ENCODE peak calls at places on chromosomes 11 and 22, in seven cellular contexts. S is kidney epithelial cell, I is lung, B is ELF-1, A is HT1080, W is fibroblast of the conjunctiva, F is astrocyte of the cerebellum. Y is an unnamed sample.

GRCh38 chr11:8810331-8811301 is 100.4 kb upstream of the AKIP1 start:
- DNase-seq in S (no peak), B (peak), W (peak), F (no peak), I (peak), A (peak), Y (no peak)

GRCh38 chr11:61425367-61426131 is 4.2 kb downstream of the CPSF7 start:
- DNase-seq in S (no peak), F (no peak), I (no peak), B (no peak), W (no peak), A (no peak), Y (no peak)

GRCh38 chr22:27991586-27992293 is 72.7 kb upstream of the PITPNB start:
- DNase-seq in I (no peak), W (no peak), F (no peak), A (no peak), B (no peak), S (no peak), Y (no peak)

GRCh38 chr11:106087815-106088435 is 10.5 kb downstream of the AASDHPPT start:
- DNase-seq in I (no peak), B (peak), F (peak), S (no peak), A (peak), W (peak), Y (peak)

GRCh38 chr11:125807909-125808308 is 20.0 kb downstream of the PATE3 start:
- DNase-seq in S (no peak), W (no peak), I (no peak), F (no peak), B (no peak), A (peak), Y (no peak)

GRCh38 chr11:119782673-119783072 is 53.7 kb upstream of the NECTIN1 start:
- DNase-seq in A (no peak), I (no peak), S (no peak), B (peak), W (no peak), F (no peak), Y (no peak)

GRCh38 chr11:134032501-134033091 is 36.3 kb upstream of the JAM3 start:
- DNase-seq in S (no peak), I (no peak), B (no peak), W (no peak), A (no peak), F (no peak), Y (no peak)

GRCh38 chr22:30262917-30263741 is 3.5 kb downstream of the OSM start:
- DNase-seq in A (peak), S (no peak), I (peak), B (peak), W (no peak), F (no peak), Y (peak)

GRCh38 chr11:61148016-61148640 is 13.1 kb downstream of the VPS37C start:
- DNase-seq in I (no peak), A (no peak), F (no peak), S (no peak), B (no peak), W (no peak), Y (no peak)

GRCh38 chr11:124115782-124116616 is 749 bp downstream of the VWA5A start:
- DNase-seq in I (peak), A (no peak), S (no peak), W (no peak), B (peak), F (no peak), Y (no peak)

GRCh38 chr22:39932918-39933649 is 27.1 kb upstream of the TMA7B start:
- DNase-seq in B (peak), A (peak), I (no peak), W (no peak), F (no peak), S (no peak), Y (peak)

GRCh38 chr22:17199131-17199731 is 20.0 kb downstream of the ADA2 start:
- DNase-seq in A (no peak), W (peak), I (no peak), S (peak), B (peak), F (no peak), Y (no peak)

GRCh38 chr11:30878400-30878799 is 292.2 kb upstream of the MPPED2 start:
- DNase-seq in W (no peak), F (no peak), B (no peak), A (no peak), I (no peak), S (no peak), Y (no peak)

GRCh38 chr11:86301742-86302091 is 323 bp upstream of the HIKESHI start:
- DNase-seq in S (no peak), B (no peak), A (no peak), F (no peak), I (no peak), W (no peak), Y (no peak)

GRCh38 chr11:85845052-85845631 is 10.0 kb upstream of the CCDC83 start:
- DNase-seq in F (no peak), A (peak), B (no peak), W (no peak), I (no peak), S (no peak), Y (no peak)

GRCh38 chr22:37442537-37442936 is 15.3 kb upstream of the ELFN2 start:
- DNase-seq in F (no peak), S (no peak), W (no peak), I (no peak), A (peak), B (no peak), Y (no peak)

GRCh38 chr11:279966-280761 is 2.0 kb downstream of the NLRP6 start:
- DNase-seq in W (no peak), B (peak), F (no peak), S (no peak), A (no peak), I (no peak), Y (peak)

GRCh38 chr22:40328551-40328950 is 17.7 kb upstream of the ADSL start:
- DNase-seq in F (no peak), A (no peak), S (no peak), B (no peak), W (no peak), I (no peak), Y (no peak)

GRCh38 chr11:72751293-72752087 is 718 bp downstream of the ARAP1 start:
- DNase-seq in I (peak), A (no peak), W (no peak), S (no peak), B (peak), F (no peak), Y (no peak)

GRCh38 chr22:50516891-50517290 is 8.5 kb downstream of the SCO2 start:
- DNase-seq in S (no peak), B (no peak), A (no peak), F (no peak), I (no peak), W (no peak), Y (no peak)

GRCh38 chr11:79413258-79413657 is 27.6 kb downstream of the TENM4 start:
- DNase-seq in B (peak), F (peak), A (peak), S (peak), W (peak), I (peak), Y (no peak)

GRCh38 chr22:38075105-38075825 is 8.7 kb downstream of the SLC16A8 start:
- DNase-seq in A (no peak), B (no peak), F (no peak), I (no peak), W (no peak), S (no peak), Y (no peak)

GRCh38 chr11:92224394-92225205 is at the start of gene FAT3:
- DNase-seq in S (no peak), F (peak), I (no peak), A (peak), B (peak), W (no peak), Y (no peak)

GRCh38 chr22:24593810-24594568 is 1.1 kb upstream of the LRRC75B start:
- DNase-seq in B (no peak), I (no peak), A (no peak), W (no peak), F (no peak), S (no peak), Y (no peak)

GRCh38 chr22:31538815-31539214 is 42.5 kb downstream of the SFI1 start:
- DNase-seq in W (no peak), F (no peak), B (no peak), S (no peak), A (no peak), I (no peak), Y (no peak)

GRCh38 chr11:9875862-9876261 is 212.0 kb downstream of the SWAP70 start:
- DNase-seq in W (no peak), B (no peak), A (no peak), S (no peak), I (no peak), F (no peak), Y (no peak)

GRCh38 chr22:41625577-41625976 is 4.5 kb downstream of the XRCC6 start:
- DNase-seq in A (no peak), F (no peak), S (no peak), I (no peak), B (no peak), W (no peak), Y (no peak)